ENCODE peak calls at places on chromosomes 11 and 22, in four cellular contexts. W, X, Z and T are unnamed samples.

GRCh38 chr11:45843158-45843924 is 3.9 kb upstream of the CRY2 start:
- DNase-seq in W (peak), X (peak), Z (peak), T (peak)

GRCh38 chr11:109677876-109678275 is 255.9 kb downstream of the C11orf87 start:
- DNase-seq in W (no peak), X (no peak), Z (no peak), T (no peak)

GRCh38 chr11:78715639-78716311 is 141.1 kb upstream of the NARS2 start:
- DNase-seq in W (peak), X (no peak), Z (peak), T (peak)

GRCh38 chr11:118918686-118919280 is 6.9 kb downstream of the BCL9L start:
- DNase-seq in W (peak), X (no peak), Z (no peak), T (no peak)

GRCh38 chr22:44304354-44304753 is 8.4 kb downstream of the SHISAL1 start:
- DNase-seq in W (no peak), X (no peak), Z (no peak), T (no peak)

GRCh38 chr11:68687986-68688385 is 3.6 kb downstream of the GAL start:
- DNase-seq in W (no peak), X (no peak), Z (no peak), T (no peak)

GRCh38 chr11:28241760-28242159 is 133.6 kb downstream of the METTL15 start:
- DNase-seq in W (no peak), X (no peak), Z (no peak), T (no peak)

GRCh38 chr11:14973621-14974020 is 1.5 kb upstream of the CALCA start:
- DNase-seq in W (no peak), X (no peak), Z (no peak), T (peak)

GRCh38 chr11:76609736-76610370 is 60.7 kb downstream of the LRRC32 start:
- DNase-seq in W (no peak), X (no peak), Z (no peak), T (peak)

GRCh38 chr22:36940676-36941075 is 27.2 kb downstream of the CSF2RB start:
- DNase-seq in W (peak), X (peak), Z (no peak), T (no peak)

GRCh38 chr11:45777127-45777969 is 27.6 kb upstream of the SLC35C1 start:
- DNase-seq in W (no peak), X (no peak), Z (no peak), T (no peak)

GRCh38 chr11:34706709-34707461 is 86.0 kb downstream of the EHF start:
- DNase-seq in W (peak), X (no peak), Z (no peak), T (no peak)

GRCh38 chr11:72679869-72680268 is 5.6 kb upstream of the PDE2A start:
- DNase-seq in W (no peak), X (no peak), Z (no peak), T (no peak)

GRCh38 chr11:85182437-85183109 is 444.6 kb downstream of the DLG2 start:
- DNase-seq in W (no peak), X (no peak), Z (peak), T (peak)

GRCh38 chr11:59616396-59616982 is 915 bp upstream of the OSBP start:
- DNase-seq in W (peak), X (no peak), Z (peak), T (no peak)

GRCh38 chr11:33043221-33043833 is 4.0 kb downstream of the TCP11L1 start:
- DNase-seq in W (no peak), X (no peak), Z (no peak), T (no peak)

GRCh38 chr11:86919557-86920210 is 35.5 kb downstream of the FZD4 start:
- DNase-seq in W (peak), X (no peak), Z (peak), T (peak)

GRCh38 chr11:12318791-12319733 is 58.3 kb upstream of the PARVA start:
- DNase-seq in W (no peak), X (no peak), Z (no peak), T (peak)

GRCh38 chr11:27291302-27291889 is 71.6 kb downstream of the CCDC34 start:
- DNase-seq in W (peak), X (no peak), Z (no peak), T (no peak)

GRCh38 chr11:102757823-102758549 is 22.4 kb downstream of the MMP10 start:
- DNase-seq in W (no peak), X (no peak), Z (no peak), T (no peak)

GRCh38 chr11:111775024-111775710 is 9.0 kb upstream of the PPP2R1B start:
- DNase-seq in W (no peak), X (no peak), Z (no peak), T (no peak)

GRCh38 chr11:102177974-102178631 is 67.9 kb downstream of the YAP1 start:
- DNase-seq in W (no peak), X (no peak), Z (peak), T (peak)

GRCh38 chr22:28497188-28497587 is 182.5 kb downstream of the TTC28 start:
- DNase-seq in W (no peak), X (no peak), Z (no peak), T (no peak)

GRCh38 chr11:46800177-46800576 is 45.9 kb downstream of the CKAP5 start:
- DNase-seq in W (no peak), X (no peak), Z (no peak), T (no peak)

GRCh38 chr11:106520146-106520912 is 442.9 kb downstream of the AASDHPPT start:
- DNase-seq in W (no peak), X (no peak), Z (no peak), T (no peak)

GRCh38 chr11:42175203-42175602 is 715.8 kb upstream of the LRRC4C start:
- DNase-seq in W (no peak), X (no peak), Z (no peak), T (no peak)

DNA sequence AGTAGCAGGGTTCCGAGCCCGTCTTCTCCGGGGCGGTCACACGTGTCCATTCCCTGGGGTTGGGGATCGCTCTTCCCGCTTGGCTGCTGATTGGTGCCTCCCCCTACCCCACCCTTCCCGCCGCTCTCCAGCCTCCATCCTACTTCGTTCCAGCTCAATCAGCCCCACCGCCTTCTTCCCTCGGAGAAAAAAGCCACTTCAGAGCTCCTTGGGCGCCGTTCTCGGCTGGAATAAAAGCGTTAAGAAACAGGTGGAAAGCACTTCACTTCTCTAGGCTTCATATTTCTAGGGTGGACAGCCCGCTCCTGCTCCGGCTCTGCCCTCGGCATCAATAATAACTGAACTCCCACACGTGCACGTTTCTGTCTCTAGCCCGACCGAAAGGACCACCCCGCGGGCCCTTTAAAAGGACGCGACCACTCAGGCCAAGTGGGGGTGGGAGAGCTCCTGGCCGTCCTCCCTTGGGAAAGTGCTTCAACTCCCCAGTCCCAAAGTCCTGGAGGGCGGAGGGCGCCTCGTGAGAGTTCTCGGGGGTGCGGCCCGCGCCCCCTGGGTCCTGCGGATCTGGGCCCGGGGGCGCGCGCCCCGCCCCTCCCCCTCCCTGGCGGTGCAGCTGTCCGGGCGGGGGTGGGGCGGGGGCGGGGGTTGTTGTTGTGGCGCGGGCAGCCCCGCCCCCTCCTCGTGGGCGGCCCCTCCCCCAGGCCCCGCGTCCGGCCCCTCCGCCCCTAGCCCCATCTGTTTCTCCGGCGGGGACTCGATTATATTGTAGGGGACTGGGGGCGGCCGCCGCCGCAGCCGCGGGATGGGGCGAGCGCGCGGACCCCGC is at the start of gene CECR2:
- DNase-seq in W (peak), X (peak), Z (no peak), T (peak)
- TF ChIP-seq NFIC in W (no peak), X (no peak), Z (no peak), T (no peak)

GRCh38 chr11:129023968-129024676 is 81.5 kb upstream of the TP53AIP1 start:
- DNase-seq in W (no peak), X (no peak), Z (no peak), T (no peak)
- TF ChIP-seq EP300 in W (no peak), X (no peak), Z (no peak), T (no peak)

DNA sequence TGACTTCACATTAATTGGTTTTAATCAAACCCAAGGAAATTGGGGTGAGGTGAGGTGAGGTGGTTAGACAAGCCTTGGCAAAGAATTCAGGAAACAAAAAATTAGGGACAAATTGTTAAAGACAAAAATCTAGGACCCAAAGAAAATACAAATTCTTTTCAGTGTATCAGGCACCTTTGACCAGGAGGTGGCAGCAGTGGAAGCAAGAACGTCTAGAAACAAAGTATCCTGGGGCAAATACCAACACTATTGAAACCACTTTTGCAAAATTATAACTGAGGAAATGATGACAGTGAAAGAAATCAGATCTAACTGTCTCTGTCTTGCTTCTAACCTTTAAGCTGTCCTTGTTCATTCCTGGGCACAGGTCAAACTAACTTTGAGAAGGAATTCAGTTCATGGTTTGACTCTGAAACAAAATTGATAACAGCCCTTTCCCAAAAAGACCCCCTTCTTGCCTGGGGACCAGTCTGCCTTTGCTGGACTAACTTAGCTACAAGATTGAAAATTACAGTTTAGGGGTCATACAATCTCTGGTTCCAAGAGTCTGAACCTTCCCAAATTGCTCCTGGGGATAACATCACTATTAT is 11.1 kb upstream of the ALKBH8 start:
- DNase-seq in W (peak), X (no peak), Z (peak), T (peak)
- TF ChIP-seq NFIC in W (no peak), X (no peak), Z (no peak), T (no peak)

DNA sequence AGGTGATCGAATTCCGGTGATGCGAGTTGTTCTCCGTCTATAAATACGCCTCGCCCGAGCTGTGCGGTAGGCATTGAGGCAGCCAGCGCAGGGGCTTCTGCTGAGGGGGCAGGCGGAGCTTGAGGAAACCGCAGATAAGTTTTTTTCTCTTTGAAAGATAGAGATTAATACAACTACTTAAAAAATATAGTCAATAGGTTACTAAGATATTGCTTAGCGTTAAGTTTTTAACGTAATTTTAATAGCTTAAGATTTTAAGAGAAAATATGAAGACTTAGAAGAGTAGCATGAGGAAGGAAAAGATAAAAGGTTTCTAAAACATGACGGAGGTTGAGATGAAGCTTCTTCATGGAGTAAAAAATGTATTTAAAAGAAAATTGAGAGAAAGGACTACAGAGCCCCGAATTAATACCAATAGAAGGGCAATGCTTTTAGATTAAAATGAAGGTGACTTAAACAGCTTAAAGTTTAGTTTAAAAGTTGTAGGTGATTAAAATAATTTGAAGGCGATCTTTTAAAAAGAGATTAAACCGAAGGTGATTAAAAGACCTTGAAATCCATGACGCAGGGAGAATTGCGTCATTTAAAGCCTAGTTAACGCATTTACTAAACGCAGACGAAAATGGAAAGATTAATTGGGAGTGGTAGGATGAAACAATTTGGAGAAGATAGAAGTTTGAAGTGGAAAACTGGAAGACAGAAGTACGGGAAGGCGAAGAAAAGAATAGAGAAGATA is at the start of gene MALAT1:
- DNase-seq in W (peak), X (peak), Z (peak), T (peak)
- TF ChIP-seq EP300 in W (peak), X (peak), Z (no peak), T (peak)